ENCODE peak calls at places on chromosome 9, in eight cellular contexts. X is upper lobe of right lung, V is SJSA1, M is cardiac muscle cell, U is heart right ventricle, N is aorta, H is SJCRH30, T is MM.1S. S is an unnamed sample.

GRCh38 chr9:108119530-108120113 is 630.1 kb upstream of the KLF4 start:
- DNase-seq in X (no peak), V (no peak), M (peak; percentile 18), U (peak; percentile 7), N (no peak), H (no peak), T (no peak), S (no peak)

GRCh38 chr9:87271696-87272477 is 225.8 kb upstream of the DAPK1 start:
- DNase-seq in X (no peak), V (peak; percentile 9), M (no peak), U (no peak), N (no peak), H (no peak), T (peak; percentile 8), S (no peak)

GRCh38 chr9:110936719-110937452 is 101.4 kb downstream of the LPAR1 start:
- DNase-seq in X (no peak), V (no peak), M (peak; percentile 50), U (no peak), N (no peak), H (no peak), T (no peak), S (no peak)

GRCh38 chr9:21015122-21015815 is 16.2 kb downstream of the HACD4 start:
- DNase-seq in X (no peak), V (no peak), M (peak; percentile 59), U (no peak), N (no peak), H (peak; percentile 29), T (no peak), S (no peak)

GRCh38 chr9:92147030-92147853 is 32.0 kb upstream of the SPTLC1 start:
- DNase-seq in X (peak; percentile 80), V (peak; percentile 84), M (peak; percentile 91), U (peak; percentile 46), N (peak; percentile 79), H (peak; percentile 95), T (no peak), S (peak; percentile 92)

GRCh38 chr9:84953797-84954695 is 284.5 kb downstream of the NTRK2 start:
- DNase-seq in X (peak; percentile 87), V (peak; percentile 10), M (peak; percentile 69), U (peak; percentile 78), N (peak; percentile 77), H (peak; percentile 69), T (peak; percentile 83), S (peak; percentile 63)

GRCh38 chr9:3874472-3875370 is 348.9 kb upstream of the RFX3 start:
- DNase-seq in X (no peak), V (peak; percentile 19), M (no peak), U (no peak), N (no peak), H (no peak), T (no peak), S (no peak)

GRCh38 chr9:18605763-18606162 is 131.8 kb downstream of the ADAMTSL1 start:
- DNase-seq in X (no peak), V (no peak), M (peak; percentile 67), U (peak; percentile 54), N (peak; percentile 65), H (no peak), T (no peak), S (no peak)

GRCh38 chr9:70609542-70610286 is 195.3 kb upstream of the KLF9 start:
- DNase-seq in X (no peak), V (no peak), M (peak; percentile 92), U (peak; percentile 75), N (peak; percentile 60), H (peak; percentile 55), T (no peak), S (no peak)

GRCh38 chr9:5510991-5511390 is 660 bp downstream of the PDCD1LG2 start:
- DNase-seq in X (no peak), V (peak; percentile 43), M (no peak), U (no peak), N (no peak), H (no peak), T (no peak), S (no peak)

GRCh38 chr9:37036237-37037136 is 2.4 kb upstream of the PAX5 start:
- DNase-seq in X (peak; percentile 76), V (no peak), M (peak; percentile 37), U (no peak), N (no peak), H (peak; percentile 35), T (peak; percentile 58), S (no peak)

GRCh38 chr9:73775757-73776156 is 624.1 kb downstream of the ANXA1 start:
- DNase-seq in X (no peak), V (no peak), M (no peak), U (no peak), N (no peak), H (no peak), T (no peak), S (no peak)

GRCh38 chr9:93245437-93245970 is 61.6 kb downstream of the WNK2 start:
- DNase-seq in X (no peak), V (no peak), M (no peak), U (no peak), N (no peak), H (no peak), T (no peak), S (no peak)

GRCh38 chr9:110777843-110778215 is 109.2 kb downstream of the MUSK start:
- DNase-seq in X (no peak), V (no peak), M (no peak), U (no peak), N (no peak), H (no peak), T (no peak), S (no peak)

GRCh38 chr9:34197756-34198711 is 19.2 kb downstream of the UBAP1 start:
- DNase-seq in X (peak; percentile 51), V (no peak), M (no peak), U (no peak), N (no peak), H (no peak), T (no peak), S (no peak)

GRCh38 chr9:34311499-34312225 is 17.4 kb downstream of the KIF24 start:
- DNase-seq in X (no peak), V (no peak), M (no peak), U (no peak), N (no peak), H (no peak), T (no peak), S (no peak)

GRCh38 chr9:2630158-2630557 is 8.6 kb downstream of the VLDLR start:
- DNase-seq in X (no peak), V (no peak), M (no peak), U (no peak), N (no peak), H (peak; percentile 8), T (no peak), S (no peak)

GRCh38 chr9:138022121-138022741 is 144.6 kb downstream of the CACNA1B start:
- DNase-seq in X (peak; percentile 61), V (no peak), M (peak; percentile 2), U (no peak), N (no peak), H (no peak), T (peak; percentile 11), S (no peak)

GRCh38 chr9:70112981-70113380 is 69.3 kb downstream of the MAMDC2 start:
- DNase-seq in X (no peak), V (no peak), M (no peak), U (no peak), N (no peak), H (no peak), T (no peak), S (no peak)

GRCh38 chr9:107738789-107739188 is 249.2 kb upstream of the KLF4 start:
- DNase-seq in X (no peak), V (no peak), M (peak; percentile 4), U (no peak), N (no peak), H (no peak), T (no peak), S (no peak)

GRCh38 chr9:114624656-114625055 is 13.6 kb downstream of the TMEM268 start:
- DNase-seq in X (no peak), V (no peak), M (no peak), U (no peak), N (no peak), H (no peak), T (no peak), S (no peak)

GRCh38 chr9:130211548-130212226 is 39.5 kb downstream of the NCS1 start:
- DNase-seq in X (no peak), V (no peak), M (no peak), U (no peak), N (peak; percentile 30), H (no peak), T (no peak), S (no peak)
- H3K27ac ChIP-seq in X (no peak overlapping the region), V (no peak overlapping the region), M (peak overlapping the region; percentile 63), U (no peak overlapping the region), N (no peak overlapping the region), H (no peak overlapping the region), T (no peak overlapping the region), S (no peak overlapping the region)

GRCh38 chr9:130106860-130107848 is 53.4 kb downstream of the GPR107 start:
- DNase-seq in X (peak; percentile 80), V (peak; percentile 66), M (peak; percentile 90), U (peak; percentile 85), N (peak; percentile 88), H (peak; percentile 96), T (peak; percentile 60), S (peak; percentile 85)
- H3K27ac ChIP-seq in X (no peak overlapping the region), V (no peak overlapping the region), M (peak overlapping the region; percentile 19), U (no peak overlapping the region), N (no peak overlapping the region), H (no peak overlapping the region), T (no peak overlapping the region), S (no peak overlapping the region)

GRCh38 chr9:131628821-131629197 is 83.5 kb downstream of the PRRT1B start:
- DNase-seq in X (peak; percentile 50), V (no peak), M (no peak), U (no peak), N (no peak), H (no peak), T (no peak), S (no peak)
- H3K27ac ChIP-seq in X (peak overlapping the region; percentile 82), V (no peak overlapping the region), M (no peak overlapping the region), U (no peak overlapping the region), N (no peak overlapping the region), H (peak overlapping the region; percentile 97), T (no peak overlapping the region), S (no peak overlapping the region)

GRCh38 chr9:123925161-123925560 is 4.8 kb downstream of the DENND1A start:
- DNase-seq in X (no peak), V (no peak), M (no peak), U (no peak), N (no peak), H (no peak), T (no peak), S (no peak)

GRCh38 chr9:123926986-123927385 is 2.9 kb downstream of the DENND1A start:
- DNase-seq in X (no peak), V (no peak), M (no peak), U (no peak), N (no peak), H (no peak), T (no peak), S (no peak)

GRCh38 chr9:123923884-123924283 is 6.0 kb downstream of the DENND1A start:
- DNase-seq in X (no peak), V (no peak), M (no peak), U (no peak), N (no peak), H (no peak), T (no peak), S (no peak)

GRCh38 chr9:123924727-123925126 is 5.2 kb downstream of the DENND1A start:
- DNase-seq in X (no peak), V (no peak), M (no peak), U (no peak), N (no peak), H (no peak), T (no peak), S (no peak)

DNA sequence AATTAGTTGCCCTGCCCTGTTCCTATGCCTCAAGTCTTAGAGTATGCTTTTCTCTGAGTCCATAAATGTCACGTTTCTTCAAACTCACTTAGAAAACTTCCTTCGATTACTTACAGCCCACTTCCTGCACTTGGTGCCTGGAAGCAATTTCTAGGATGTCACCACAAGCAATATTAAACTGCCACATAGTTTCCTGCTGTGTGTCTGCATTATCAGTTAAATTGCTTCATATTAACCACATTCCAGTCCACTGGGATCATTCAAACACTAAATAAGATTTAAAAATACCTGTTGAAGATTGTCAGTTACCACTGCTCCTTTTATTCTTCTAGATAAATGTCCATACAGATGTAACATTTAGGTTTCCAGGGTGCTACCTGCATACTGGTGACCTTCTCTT is 4.1 kb downstream of the DENND1A start:
- DNase-seq in X (no peak), V (no peak), M (no peak), U (no peak), N (no peak), H (no peak), T (no peak), S (no peak)
- H3K27ac ChIP-seq in X (no peak overlapping the region), V (no peak overlapping the region), M (no peak overlapping the region), U (no peak overlapping the region), N (no peak overlapping the region), H (no peak overlapping the region), T (no peak overlapping the region), S (no peak overlapping the region)

S was measured in WERI-Rb-1.